ENCODE peak calls at places on chromosomes 1 and 21, in five cellular contexts. I is stimulated activated CD8-positive, alpha-beta memory T cell treated with anti-CD3 and anti-CD28 coated beads, Interleukin-7, amount 100 ng/mL, for 24 hours; A is stomach; G is NCI-H1092; S is effector memory CD8-positive, alpha-beta T cell. L is an unnamed sample.

GRCh38 chr1:233677690-233678354 is 63.9 kb downstream of the KCNK1 start:
- DNase-seq in I (no peak), A (no peak), G (no peak), S (no peak), L (no peak)

GRCh38 chr1:55275151-55275748 is 60.1 kb upstream of the USP24 start:
- DNase-seq in I (no peak), A (no peak), G (no peak), S (no peak), L (no peak)

GRCh38 chr1:150165622-150166612 is 16.2 kb downstream of the PLEKHO1 start:
- DNase-seq in I (no peak), A (peak; percentile 53), G (peak; percentile 23), S (peak; percentile 35), L (no peak)

GRCh38 chr1:67126111-67126746 is 8.5 kb downstream of the C1orf141 start:
- DNase-seq in I (no peak), A (no peak), G (no peak), S (no peak), L (no peak)

GRCh38 chr1:238401138-238401537 is 510.4 kb upstream of the ZP4 start:
- DNase-seq in I (no peak), A (no peak), G (no peak), S (no peak), L (no peak)

GRCh38 chr1:219385786-219386427 is 212.2 kb downstream of the LYPLAL1 start:
- DNase-seq in I (peak; percentile 4), A (no peak), G (peak; percentile 69), S (peak; percentile 7), L (no peak)

GRCh38 chr21:43702785-43703067 is 16.2 kb upstream of the PDXK start:
- DNase-seq in I (no peak), A (no peak), G (no peak), S (no peak), L (no peak)

GRCh38 chr1:18531503-18531845 is 50.7 kb downstream of the KLHDC7A start:
- DNase-seq in I (no peak), A (no peak), G (no peak), S (no peak), L (no peak)

GRCh38 chr21:36388835-36389234 is 3.6 kb downstream of the CHAF1B start:
- DNase-seq in I (no peak), A (no peak), G (no peak), S (no peak), L (no peak)

GRCh38 chr1:55400560-55400959 is 185.4 kb upstream of the USP24 start:
- DNase-seq in I (no peak), A (no peak), G (no peak), S (no peak), L (peak; percentile 65)

GRCh38 chr21:45443595-45444181 is 38.7 kb downstream of the COL18A1 start:
- DNase-seq in I (no peak), A (no peak), G (no peak), S (no peak), L (no peak)

GRCh38 chr1:194829492-194829891 is 1643.1 kb upstream of the B3GALT2 start:
- DNase-seq in I (no peak), A (no peak), G (no peak), S (no peak), L (no peak)

GRCh38 chr1:198529414-198529813 is 11.1 kb downstream of the ATP6V1G3 start:
- DNase-seq in I (no peak), A (no peak), G (no peak), S (no peak), L (peak; percentile 55)

GRCh38 chr1:42765271-42765670 is 1.6 kb downstream of the P3H1 start:
- DNase-seq in I (no peak), A (no peak), G (no peak), S (no peak), L (no peak)

GRCh38 chr1:82386365-82387069 is 585.8 kb downstream of the ADGRL2 start:
- DNase-seq in I (no peak), A (no peak), G (no peak), S (no peak), L (no peak)

GRCh38 chr1:236952279-236953003 is 51.8 kb downstream of the MT1HL1 start:
- DNase-seq in I (no peak), A (no peak), G (no peak), S (no peak), L (no peak)

GRCh38 chr1:184163674-184164470 is 112.3 kb downstream of the TSEN15 start:
- DNase-seq in I (no peak), A (no peak), G (no peak), S (no peak), L (no peak)

GRCh38 chr1:26999440-26999987 is 6.0 kb downstream of the TRNP1 start:
- DNase-seq in I (no peak), A (peak; percentile 58), G (no peak), S (no peak), L (peak; percentile 95)

GRCh38 chr1:89821322-89822108 is 683 bp downstream of the LRRC8D start:
- DNase-seq in I (peak; percentile 19), A (peak; percentile 55), G (peak; percentile 34), S (peak; percentile 52), L (no peak)

GRCh38 chr1:114154146-114154962 is 685 bp upstream of the SYT6 start:
- DNase-seq in I (no peak), A (no peak), G (no peak), S (no peak), L (no peak)

GRCh38 chr1:43402055-43402865 is 12.6 kb downstream of the SZT2 start:
- DNase-seq in I (no peak), A (no peak), G (no peak), S (no peak), L (no peak)